ENCODE peak calls at places on chromosomes 13 and 19, in four cellular contexts. One of them, this sample, is unnamed.

GRCh38 chr13:74026753-74027152 is 107.5 kb downstream of the KLF12 start:
- DNase-seq in AG10803: no peak
- DNase-seq in GM12864: peak; percentile 82
- DNase-seq in GM23248: no peak
- DNase-seq in this sample: peak; percentile 59

GRCh38 chr19:50909240-50910070 is 1.7 kb downstream of the KLK4 start:
- DNase-seq in AG10803: no peak
- DNase-seq in GM12864: no peak
- DNase-seq in GM23248: peak; percentile 58
- DNase-seq in this sample: peak; percentile 46

GRCh38 chr19:42512743-42513304 is 15.5 kb downstream of the CEACAM1 start:
- DNase-seq in AG10803: no peak
- DNase-seq in GM12864: peak; percentile 76
- DNase-seq in GM23248: no peak
- DNase-seq in this sample: no peak

GRCh38 chr13:98958443-98958794 is 19.4 kb downstream of the DOCK9 start:
- DNase-seq in AG10803: no peak
- DNase-seq in GM12864: no peak
- DNase-seq in GM23248: no peak
- DNase-seq in this sample: no peak

GRCh38 chr13:76812971-76813691 is 73.1 kb downstream of the KCTD12 start:
- DNase-seq in AG10803: peak; percentile 83
- DNase-seq in GM12864: no peak
- DNase-seq in GM23248: peak; percentile 51
- DNase-seq in this sample: no peak

GRCh38 chr19:49098795-49099194 is 13.5 kb downstream of the SNRNP70 start:
- DNase-seq in AG10803: no peak
- DNase-seq in GM12864: no peak
- DNase-seq in GM23248: no peak
- DNase-seq in this sample: no peak

GRCh38 chr19:34274284-34274826 is 20.0 kb downstream of the GARRE1 start:
- DNase-seq in AG10803: no peak
- DNase-seq in GM12864: no peak
- DNase-seq in GM23248: peak; percentile 59
- DNase-seq in this sample: no peak

GRCh38 chr19:57560049-57560491 is 407 bp upstream of the ZNF550 start:
- DNase-seq in AG10803: peak; percentile 78
- DNase-seq in GM12864: no peak
- DNase-seq in GM23248: peak; percentile 88
- DNase-seq in this sample: peak; percentile 43

GRCh38 chr13:55517312-55517711 is 1623.4 kb upstream of the PRR20A start:
- DNase-seq in AG10803: no peak
- DNase-seq in GM12864: no peak
- DNase-seq in GM23248: no peak
- DNase-seq in this sample: no peak

GRCh38 chr19:40701758-40702157 is 11.3 kb upstream of the NUMBL start:
- DNase-seq in AG10803: no peak
- DNase-seq in GM12864: no peak
- DNase-seq in GM23248: no peak
- DNase-seq in this sample: no peak

GRCh38 chr13:45718063-45718462 is 15.9 kb downstream of the CBY2 start:
- DNase-seq in AG10803: peak; percentile 5
- DNase-seq in GM12864: no peak
- DNase-seq in GM23248: peak; percentile 64
- DNase-seq in this sample: peak; percentile 36

GRCh38 chr13:98349731-98350305 is 172.7 kb upstream of the RNF113B start:
- DNase-seq in AG10803: no peak
- DNase-seq in GM12864: no peak
- DNase-seq in GM23248: no peak
- DNase-seq in this sample: no peak

GRCh38 chr13:64234255-64234654 is 2818.6 kb upstream of the PCDH20 start:
- DNase-seq in AG10803: peak; percentile 63
- DNase-seq in GM12864: no peak
- DNase-seq in GM23248: no peak
- DNase-seq in this sample: peak; percentile 0

GRCh38 chr13:107025991-107026390 is 458.1 kb upstream of the ARGLU1 start:
- DNase-seq in AG10803: peak; percentile 54
- DNase-seq in GM12864: no peak
- DNase-seq in GM23248: no peak
- DNase-seq in this sample: peak; percentile 62

GRCh38 chr13:81658598-81659370 is 1317.9 kb upstream of the SPRY2 start:
- DNase-seq in AG10803: no peak
- DNase-seq in GM12864: no peak
- DNase-seq in GM23248: no peak
- DNase-seq in this sample: no peak

GRCh38 chr19:17281391-17282304 is at the start of gene ANKLE1:
- DNase-seq in AG10803: no peak
- DNase-seq in GM12864: no peak
- DNase-seq in GM23248: peak; percentile 50
- DNase-seq in this sample: no peak

GRCh38 chr13:23510979-23511735 is 59.1 kb upstream of the TNFRSF19 start:
- DNase-seq in AG10803: no peak
- DNase-seq in GM12864: peak; percentile 53
- DNase-seq in GM23248: peak; percentile 49
- DNase-seq in this sample: peak; percentile 52

GRCh38 chr13:80508031-80508430 is 167.1 kb upstream of the SPRY2 start:
- DNase-seq in AG10803: no peak
- DNase-seq in GM12864: no peak
- DNase-seq in GM23248: no peak
- DNase-seq in this sample: peak; percentile 44

GRCh38 chr19:30338066-30338465 is 34.1 kb upstream of the ZNF536 start:
- DNase-seq in AG10803: no peak
- DNase-seq in GM12864: no peak
- DNase-seq in GM23248: no peak
- DNase-seq in this sample: no peak

GRCh38 chr13:21242236-21242635 is 65.8 kb downstream of the MRPL57 start:
- DNase-seq in AG10803: no peak
- DNase-seq in GM12864: no peak
- DNase-seq in GM23248: no peak
- DNase-seq in this sample: no peak

GRCh38 chr13:21240586-21240985 is 64.1 kb downstream of the MRPL57 start:
- DNase-seq in AG10803: peak; percentile 77
- DNase-seq in GM12864: no peak
- DNase-seq in GM23248: peak; percentile 87
- DNase-seq in this sample: peak; percentile 33

GRCh38 chr13:21234537-21234936 is 58.1 kb downstream of the MRPL57 start:
- DNase-seq in AG10803: peak; percentile 35
- DNase-seq in GM12864: no peak
- DNase-seq in GM23248: peak; percentile 65
- DNase-seq in this sample: no peak

GRCh38 chr13:21237081-21237480 is 60.6 kb downstream of the MRPL57 start:
- DNase-seq in AG10803: no peak
- DNase-seq in GM12864: no peak
- DNase-seq in GM23248: no peak
- DNase-seq in this sample: no peak

GRCh38 chr13:21238267-21238666 is 61.8 kb downstream of the MRPL57 start:
- DNase-seq in AG10803: no peak
- DNase-seq in GM12864: no peak
- DNase-seq in GM23248: no peak
- DNase-seq in this sample: no peak
- H3K4me3 ChIP-seq in AG10803: no peak overlapping the region
- H3K4me3 ChIP-seq in GM12864: no peak overlapping the region
- H3K4me3 ChIP-seq in GM23248: no peak overlapping the region
- H3K4me3 ChIP-seq in this sample: no peak overlapping the region

GRCh38 chr19:45403272-45403671 is 1.6 kb downstream of the PPP1R13L start:
- DNase-seq in AG10803: no peak
- DNase-seq in GM12864: no peak
- DNase-seq in GM23248: no peak
- DNase-seq in this sample: no peak

GRCh38 chr19:45404557-45405434 is at the start of gene PPP1R13L:
- DNase-seq in AG10803: peak; percentile 82
- DNase-seq in GM12864: no peak
- DNase-seq in GM23248: no peak
- DNase-seq in this sample: peak; percentile 90

GRCh38 chr19:45401815-45402468 is 2.9 kb downstream of the PPP1R13L start:
- DNase-seq in AG10803: no peak
- DNase-seq in GM12864: no peak
- DNase-seq in GM23248: no peak
- DNase-seq in this sample: no peak

GRCh38 chr19:45403781-45404556 is 900 bp downstream of the PPP1R13L start:
- DNase-seq in AG10803: peak; percentile 31
- DNase-seq in GM12864: no peak
- DNase-seq in GM23248: peak; percentile 41
- DNase-seq in this sample: peak; percentile 67

GRCh38 chr19:45402469-45403070 is 2.3 kb downstream of the PPP1R13L start:
- DNase-seq in AG10803: peak; percentile 44
- DNase-seq in GM12864: no peak
- DNase-seq in GM23248: peak; percentile 20
- DNase-seq in this sample: peak; percentile 70
- H3K4me3 ChIP-seq in AG10803: peak overlapping the region; percentile 29
- H3K4me3 ChIP-seq in GM12864: no peak overlapping the region
- H3K4me3 ChIP-seq in GM23248: no peak overlapping the region
- H3K4me3 ChIP-seq in this sample: peak overlapping the region; percentile 81

GRCh38 chr19:1286451-1286858 is 782 bp downstream of the EFNA2 start:
- DNase-seq in AG10803: no peak
- DNase-seq in GM12864: no peak
- DNase-seq in GM23248: no peak
- DNase-seq in this sample: no peak
- H3K4me3 ChIP-seq in AG10803: no peak overlapping the region
- H3K4me3 ChIP-seq in GM12864: no peak overlapping the region
- H3K4me3 ChIP-seq in GM23248: no peak overlapping the region
- H3K4me3 ChIP-seq in this sample: no peak overlapping the region

GRCh38 chr19:6501740-6502648 is at the start of gene TUBB4A:
- DNase-seq in AG10803: no peak
- DNase-seq in GM12864: no peak
- DNase-seq in GM23248: no peak
- DNase-seq in this sample: no peak
- H3K4me3 ChIP-seq in AG10803: no peak within 1 kb of the TSS
- H3K4me3 ChIP-seq in GM12864: peak within 1 kb of the TSS; percentile 47
- H3K4me3 ChIP-seq in GM23248: peak within 1 kb of the TSS; percentile 44
- H3K4me3 ChIP-seq in this sample: no peak within 1 kb of the TSS

GRCh38 chr19:3573858-3574637 is 1.3 kb downstream of the HMG20B start:
- DNase-seq in AG10803: peak; percentile 94
- DNase-seq in GM12864: peak; percentile 85
- DNase-seq in GM23248: peak; percentile 99
- DNase-seq in this sample: peak; percentile 90
- H3K4me3 ChIP-seq in AG10803: peak overlapping the region; percentile 80
- H3K4me3 ChIP-seq in GM12864: peak overlapping the region; percentile 97
- H3K4me3 ChIP-seq in GM23248: peak overlapping the region; percentile 89
- H3K4me3 ChIP-seq in this sample: peak overlapping the region; percentile 92

DNA sequence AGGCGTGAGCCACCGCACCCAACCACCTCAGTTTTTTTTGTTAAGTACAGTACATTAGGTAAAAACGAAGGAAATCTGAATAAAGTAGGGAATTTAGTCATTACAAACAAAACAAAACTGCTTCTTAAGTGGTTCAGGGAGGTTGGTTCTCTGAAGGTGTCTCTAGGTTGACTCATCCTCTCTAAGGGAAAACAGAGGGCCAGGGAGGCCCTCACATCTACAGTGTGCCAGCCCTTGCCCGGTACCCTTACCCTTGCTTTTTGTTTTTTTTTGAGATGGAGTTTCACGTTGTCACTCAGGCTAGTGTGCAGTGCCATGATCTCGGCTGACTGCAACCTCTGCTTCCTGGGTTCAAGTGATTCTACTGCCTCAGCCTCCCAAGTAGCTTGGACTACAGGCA is 17.2 kb upstream of the JUND start:
- DNase-seq in AG10803: no peak
- DNase-seq in GM12864: no peak
- DNase-seq in GM23248: peak; percentile 64
- DNase-seq in this sample: no peak
- H3K4me3 ChIP-seq in AG10803: no peak overlapping the region
- H3K4me3 ChIP-seq in GM12864: no peak overlapping the region
- H3K4me3 ChIP-seq in GM23248: no peak overlapping the region
- H3K4me3 ChIP-seq in this sample: no peak overlapping the region

GRCh38 chr13:33205224-33205623 is 80.3 kb downstream of the STARD13 start:
- DNase-seq in AG10803: no peak
- DNase-seq in GM12864: no peak
- DNase-seq in GM23248: no peak
- DNase-seq in this sample: no peak
- H3K4me3 ChIP-seq in AG10803: no peak overlapping the region
- H3K4me3 ChIP-seq in GM12864: no peak overlapping the region
- H3K4me3 ChIP-seq in GM23248: no peak overlapping the region
- H3K4me3 ChIP-seq in this sample: no peak overlapping the region

GRCh38 chr19:14519245-14519859 is 1.2 kb upstream of the DNAJB1 start:
- DNase-seq in AG10803: no peak
- DNase-seq in GM12864: no peak
- DNase-seq in GM23248: no peak
- DNase-seq in this sample: no peak
- H3K4me3 ChIP-seq in AG10803: no peak overlapping the region
- H3K4me3 ChIP-seq in GM12864: no peak overlapping the region
- H3K4me3 ChIP-seq in GM23248: peak overlapping the region; percentile 74
- H3K4me3 ChIP-seq in this sample: no peak overlapping the region

DNA sequence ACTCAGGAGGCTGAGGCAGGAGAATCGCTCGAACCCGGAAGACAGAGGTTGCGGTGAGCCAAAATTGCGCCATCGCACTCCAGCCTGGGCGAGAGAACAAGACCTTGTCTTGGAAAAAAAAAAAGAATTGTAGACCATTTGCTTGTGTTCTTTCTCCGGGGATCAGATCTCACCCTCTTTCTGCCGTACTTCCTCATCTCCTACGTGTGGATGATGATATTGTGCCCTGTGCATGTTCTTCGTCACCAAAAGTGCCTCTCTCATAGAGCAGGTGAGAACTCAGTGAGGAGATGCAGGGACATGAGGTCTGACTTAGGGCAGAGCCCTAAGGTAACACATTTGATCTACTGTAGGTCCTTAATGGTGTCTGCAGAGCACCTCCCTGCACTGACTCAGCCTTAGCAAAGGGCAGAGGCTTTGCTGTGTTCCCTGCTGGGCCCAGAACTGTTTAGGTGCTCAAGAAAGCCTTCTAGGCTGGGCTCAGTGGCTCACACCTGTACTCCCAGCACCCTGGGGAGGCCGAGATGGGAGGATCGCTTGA is 1.3 kb downstream of the APOC2 start:
- DNase-seq in AG10803: no peak
- DNase-seq in GM12864: no peak
- DNase-seq in GM23248: no peak
- DNase-seq in this sample: no peak
- H3K4me3 ChIP-seq in AG10803: no peak overlapping the region
- H3K4me3 ChIP-seq in GM12864: no peak overlapping the region
- H3K4me3 ChIP-seq in GM23248: no peak overlapping the region
- H3K4me3 ChIP-seq in this sample: no peak overlapping the region

DNA sequence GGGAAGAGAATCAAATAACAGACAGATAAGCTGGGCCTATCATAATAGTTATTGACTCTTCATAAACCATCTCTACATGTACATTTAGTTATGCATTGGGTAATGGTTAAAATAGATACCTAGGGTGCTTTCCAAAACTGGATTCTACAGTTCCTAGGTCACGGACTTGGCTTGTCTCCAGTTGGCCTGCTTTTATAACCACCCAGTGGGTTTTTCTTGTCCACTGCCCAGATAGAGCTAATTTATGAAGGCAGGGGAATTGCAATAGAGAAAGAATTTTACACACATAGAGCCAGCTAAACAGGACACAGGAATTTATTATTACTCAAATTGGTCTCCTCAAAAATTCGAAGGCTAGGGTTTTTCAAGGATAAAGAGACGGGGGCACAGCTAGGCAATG is 97.3 kb downstream of the FAM216B start:
- DNase-seq in AG10803: peak; percentile 41
- DNase-seq in GM12864: no peak
- DNase-seq in GM23248: no peak
- DNase-seq in this sample: no peak
- H3K4me3 ChIP-seq in AG10803: no peak overlapping the region
- H3K4me3 ChIP-seq in GM12864: no peak overlapping the region
- H3K4me3 ChIP-seq in GM23248: no peak overlapping the region
- H3K4me3 ChIP-seq in this sample: no peak overlapping the region

This sample was measured in bronchial epithelial cell.